ENCODE peak calls at places on chromosomes 6 and 20, in five cellular contexts. G is upper lobe of right lung, A is BJ, B is ovary, V is cardiac fibroblast. K is an unnamed sample.

GRCh38 chr20:40563296-40563950 is 125.6 kb downstream of the MAFB start:
- DNase-seq in G (peak), A (no peak), B (no peak), V (peak), K (no peak)

GRCh38 chr20:49543858-49544437 is 24.0 kb downstream of the PTGIS start:
- DNase-seq in G (no peak), A (no peak), B (no peak), V (no peak), K (no peak)

GRCh38 chr6:148445620-148446019 is 103.0 kb downstream of the SASH1 start:
- DNase-seq in G (no peak), A (no peak), B (no peak), V (peak), K (no peak)

GRCh38 chr6:109093732-109094131 is 914 bp downstream of the SESN1 start:
- DNase-seq in G (no peak), A (no peak), B (no peak), V (peak), K (no peak)

GRCh38 chr20:63309261-63310071 is 16.5 kb downstream of the COL20A1 start:
- DNase-seq in G (no peak), A (no peak), B (peak), V (peak), K (no peak)

GRCh38 chr6:101249470-101249869 is 144.0 kb upstream of the GRIK2 start:
- DNase-seq in G (no peak), A (no peak), B (no peak), V (no peak), K (no peak)

GRCh38 chr6:37695857-37696219 is 1.8 kb downstream of the MDGA1 start:
- DNase-seq in G (no peak), A (no peak), B (peak), V (no peak), K (no peak)

GRCh38 chr6:119121367-119121766 is 42.9 kb upstream of the FAM184A start:
- DNase-seq in G (no peak), A (no peak), B (no peak), V (no peak), K (no peak)

GRCh38 chr6:130359736-130360135 is 6.1 kb upstream of the TMEM200A start:
- DNase-seq in G (no peak), A (no peak), B (no peak), V (no peak), K (no peak)

GRCh38 chr20:51560550-51561307 is 18.2 kb upstream of the NFATC2 start:
- DNase-seq in G (no peak), A (no peak), B (peak), V (no peak), K (no peak)

GRCh38 chr6:130027948-130028347 is 9.6 kb downstream of the L3MBTL3 start:
- DNase-seq in G (no peak), A (no peak), B (no peak), V (no peak), K (no peak)

GRCh38 chr6:137900815-137901214 is 33.8 kb downstream of the TNFAIP3 start:
- DNase-seq in G (no peak), A (no peak), B (no peak), V (no peak), K (no peak)

GRCh38 chr6:144294016-144294415 is 8.9 kb downstream of the UTRN start:
- DNase-seq in G (no peak), A (peak), B (no peak), V (peak), K (no peak)

GRCh38 chr6:141551318-141551717 is 581.4 kb upstream of the GJE1 start:
- DNase-seq in G (no peak), A (no peak), B (no peak), V (peak), K (no peak)

GRCh38 chr6:111846511-111847409 is 26.5 kb downstream of the FYN start:
- DNase-seq in G (no peak), A (no peak), B (no peak), V (no peak), K (no peak)

GRCh38 chr20:50932016-50932338 is 740 bp upstream of the ADNP start:
- DNase-seq in G (no peak), A (no peak), B (no peak), V (no peak), K (no peak)

GRCh38 chr6:121885399-121886152 is 450.1 kb downstream of the GJA1 start:
- DNase-seq in G (no peak), A (no peak), B (no peak), V (peak), K (no peak)

GRCh38 chr6:64712606-64713005 is 994.4 kb downstream of the EYS start:
- DNase-seq in G (no peak), A (no peak), B (no peak), V (no peak), K (no peak)

GRCh38 chr6:163170294-163170883 is 244.1 kb upstream of the QKI start:
- DNase-seq in G (no peak), A (no peak), B (no peak), V (peak), K (no peak)

GRCh38 chr6:56914791-56915658 is 39.9 kb upstream of the BEND6 start:
- DNase-seq in G (no peak), A (no peak), B (no peak), V (no peak), K (no peak)

GRCh38 chr20:48017504-48017903 is 232.2 kb upstream of the SULF2 start:
- DNase-seq in G (no peak), A (no peak), B (no peak), V (no peak), K (no peak)

GRCh38 chr20:2697768-2698167 is 5.2 kb downstream of the EBF4 start:
- DNase-seq in G (no peak), A (no peak), B (no peak), V (no peak), K (peak)

GRCh38 chr6:5763407-5763806 is 243.3 kb downstream of the NRN1 start:
- DNase-seq in G (no peak), A (no peak), B (no peak), V (peak), K (no peak)

GRCh38 chr6:138310294-138310693 is 67.4 kb upstream of the SMIM28 start:
- DNase-seq in G (no peak), A (no peak), B (no peak), V (peak), K (no peak)

GRCh38 chr6:71332012-71332411 is 43.4 kb downstream of the OGFRL1 start:
- DNase-seq in G (no peak), A (no peak), B (no peak), V (peak), K (no peak)

GRCh38 chr20:49325981-49326380 is 48.1 kb upstream of the ZNFX1 start:
- DNase-seq in G (no peak), A (peak), B (no peak), V (peak), K (no peak)

GRCh38 chr6:78598966-78599365 is 268.4 kb upstream of the IRAK1BP1 start:
- DNase-seq in G (no peak), A (peak), B (no peak), V (peak), K (no peak)

GRCh38 chr6:36907781-36908180 is 22.0 kb downstream of the C6orf89 start:
- DNase-seq in G (no peak), A (no peak), B (peak), V (peak), K (no peak)

DNA sequence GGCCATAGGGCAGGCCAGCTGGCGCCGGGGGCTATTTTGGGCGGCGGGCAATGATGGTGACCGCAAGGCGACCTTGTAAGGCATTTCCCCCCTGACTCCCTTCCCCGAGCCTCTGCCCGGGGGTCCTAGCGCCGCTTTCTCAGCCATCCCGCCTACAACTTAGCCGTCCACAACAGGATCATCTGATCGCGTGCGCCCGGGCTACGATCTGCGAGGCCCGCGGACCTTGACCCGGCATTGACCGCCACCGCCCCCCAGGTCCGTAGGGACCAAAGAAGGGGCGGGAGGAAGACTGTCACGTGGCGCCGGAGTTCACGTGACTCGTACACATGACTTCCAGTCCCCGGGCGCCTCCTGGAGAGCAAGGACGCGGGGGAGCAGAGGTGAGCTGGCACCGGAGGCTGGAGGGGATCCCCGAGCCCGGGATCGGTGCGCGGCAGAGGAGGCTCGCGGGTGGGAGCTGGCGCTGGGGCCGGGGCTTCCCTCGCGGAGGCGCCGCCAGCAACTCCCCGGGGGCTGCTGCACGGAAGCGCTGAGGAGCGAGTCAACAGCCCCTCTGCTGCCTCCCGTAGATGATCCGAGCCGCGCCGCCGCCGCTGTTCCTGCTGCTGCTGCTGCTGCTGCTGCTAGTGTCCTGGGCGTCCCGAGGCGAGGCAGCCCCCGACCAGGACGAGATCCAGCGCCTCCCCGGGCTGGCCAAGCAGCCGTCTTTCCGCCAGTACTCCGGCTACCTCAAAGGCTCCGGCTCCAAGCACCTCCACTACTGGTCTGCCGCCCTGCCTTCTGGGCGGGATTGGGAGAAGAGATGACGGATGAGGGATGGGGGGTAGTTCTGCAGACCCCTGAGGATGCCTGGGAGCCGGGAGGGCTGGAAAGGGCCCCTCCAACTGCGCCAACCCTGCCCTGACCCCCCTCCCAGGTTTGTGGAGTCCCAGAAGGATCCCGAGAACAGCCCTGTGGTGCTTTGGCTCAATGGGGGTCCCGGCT is at the start of the genes CTSA and NEURL2:
- DNase-seq in G (peak), A (no peak), B (peak), V (peak), K (peak)
- TF ChIP-seq CTCF in G (no peak), A (peak), B (peak), V (no peak), K (no peak)

GRCh38 chr20:20721489-20721888 is 9.0 kb upstream of the RALGAPA2 start:
- DNase-seq in G (no peak), A (no peak), B (no peak), V (no peak), K (no peak)
- TF ChIP-seq CTCF in G (no peak), A (no peak), B (no peak), V (no peak), K (no peak)

DNA sequence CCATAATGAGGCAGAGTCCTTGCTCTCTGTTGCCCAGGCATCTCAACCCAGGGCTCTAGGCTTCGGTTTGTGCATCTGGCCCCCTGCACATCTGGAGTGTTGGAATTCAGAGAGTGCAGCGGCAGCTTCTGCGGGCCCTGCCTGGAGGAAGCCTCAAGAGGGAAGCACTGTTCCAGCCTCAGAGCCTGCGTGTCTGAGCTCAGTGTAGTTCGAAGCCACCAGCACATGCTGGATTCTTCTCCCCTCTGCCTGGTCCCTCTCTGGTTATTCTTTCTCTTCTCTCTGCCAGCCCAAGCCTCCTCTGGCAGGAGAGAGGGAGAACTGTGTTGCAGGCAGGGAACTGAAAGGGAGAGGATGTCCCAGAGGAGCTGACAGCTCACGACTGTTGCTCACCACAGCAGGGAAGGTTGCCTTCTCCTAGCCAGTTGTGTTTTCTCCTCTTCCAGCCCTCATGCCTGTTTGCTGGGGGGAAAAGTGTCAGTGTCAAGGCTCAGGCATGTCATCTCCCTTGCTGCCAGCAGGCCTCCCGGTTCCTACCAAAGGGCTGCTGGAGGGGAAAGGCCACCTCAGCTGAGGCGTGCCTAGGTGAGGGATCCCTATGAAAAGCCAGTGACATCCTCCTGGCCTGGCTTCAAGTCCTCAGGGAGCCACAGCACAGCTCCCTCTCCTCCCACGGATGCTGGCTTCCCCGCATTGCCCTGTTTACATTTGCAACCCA is 126.0 kb upstream of the LRFN2 start:
- DNase-seq in G (no peak), A (no peak), B (no peak), V (no peak), K (no peak)
- TF ChIP-seq CTCF in G (no peak), A (peak), B (no peak), V (no peak), K (no peak)

GRCh38 chr20:1313236-1313964 is 15.5 kb downstream of the SDCBP2 start:
- DNase-seq in G (peak), A (no peak), B (peak), V (peak), K (peak)
- TF ChIP-seq CTCF in G (peak), A (peak), B (peak), V (peak), K (peak)

DNA sequence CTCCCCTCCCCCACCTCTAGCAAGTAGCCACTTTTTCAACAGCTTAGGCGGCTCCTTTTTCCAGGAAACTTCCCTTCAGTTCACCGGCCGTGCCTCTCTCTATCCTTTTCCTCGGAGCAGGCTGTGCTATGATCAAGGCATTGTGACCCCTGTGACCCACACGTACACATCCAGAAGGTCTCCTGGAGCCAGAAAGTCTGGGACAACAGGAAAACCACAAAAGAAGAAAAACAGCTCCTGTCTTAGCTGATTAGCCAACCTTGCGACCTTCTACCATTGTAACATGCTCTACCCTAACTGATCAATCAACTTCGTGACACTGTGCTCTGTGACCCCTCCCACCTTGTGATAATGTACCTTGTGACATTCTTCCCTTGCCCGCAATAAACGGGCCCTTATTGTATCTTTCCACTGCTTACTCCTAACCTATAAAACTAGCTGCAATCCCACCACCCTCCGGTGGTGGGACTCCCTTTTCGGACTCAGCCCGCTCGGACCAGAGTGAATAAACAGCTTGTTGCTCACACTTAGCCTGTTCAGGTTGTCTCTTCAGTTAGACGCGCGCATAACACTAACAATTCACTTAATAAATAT is 24.2 kb downstream of the ZNF311 start:
- DNase-seq in G (no peak), A (no peak), B (peak), V (peak), K (no peak)
- TF ChIP-seq CTCF in G (peak), A (peak), B (peak), V (peak), K (peak)

DNA sequence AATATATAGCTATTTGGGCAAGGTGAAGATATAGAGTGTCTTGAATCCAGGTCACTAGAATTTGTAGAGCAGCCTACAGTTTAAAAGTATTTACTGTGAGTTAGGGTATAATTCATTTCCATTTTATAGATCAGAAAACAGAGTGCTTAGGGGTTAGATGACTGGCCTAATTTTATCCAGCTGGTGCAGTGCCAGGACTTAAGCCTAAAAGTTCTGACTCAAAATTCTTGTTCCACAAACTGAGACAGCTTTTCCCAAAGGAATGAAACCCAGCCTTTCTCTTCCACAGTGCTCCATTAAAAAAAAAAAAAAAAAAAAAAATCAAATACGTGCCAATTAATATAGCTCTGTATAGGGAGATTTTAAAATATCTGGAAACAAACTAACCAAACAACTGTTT is 441.0 kb upstream of the MARCKS start:
- DNase-seq in G (no peak), A (no peak), B (no peak), V (peak), K (no peak)
- TF ChIP-seq CTCF in G (no peak), A (no peak), B (no peak), V (no peak), K (no peak)

GRCh38 chr20:57061058-57061900 is 205.2 kb downstream of the BMP7 start:
- DNase-seq in G (peak), A (no peak), B (no peak), V (no peak), K (no peak)
- TF ChIP-seq CTCF in G (no peak), A (peak), B (no peak), V (no peak), K (no peak)

GRCh38 chr20:22862645-22863230 is 172.4 kb upstream of the SSTR4 start:
- DNase-seq in G (no peak), A (no peak), B (no peak), V (no peak), K (no peak)
- TF ChIP-seq CTCF in G (peak), A (no peak), B (no peak), V (peak), K (no peak)

DNA sequence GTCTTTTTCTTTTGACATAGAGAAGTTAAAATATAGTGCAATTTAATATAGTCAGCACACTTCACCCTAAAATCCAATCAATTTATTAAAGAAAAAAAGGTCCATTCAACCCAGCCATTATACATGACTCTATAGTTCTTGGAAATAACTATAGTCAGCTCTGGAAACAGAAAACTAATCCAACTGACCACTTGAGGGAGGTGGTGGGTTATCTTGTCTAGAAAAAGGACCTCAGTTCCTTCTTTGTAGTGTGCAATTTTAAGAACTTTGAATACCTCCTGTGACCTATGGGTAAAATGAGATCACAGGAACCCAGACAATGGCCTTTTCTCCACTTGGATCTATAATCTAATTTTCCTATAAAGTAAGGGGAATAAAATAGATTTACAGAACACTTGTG is 163.6 kb upstream of the CENPW start:
- DNase-seq in G (no peak), A (no peak), B (no peak), V (peak), K (no peak)
- TF ChIP-seq CTCF in G (no peak), A (no peak), B (no peak), V (peak), K (no peak)

GRCh38 chr6:2713473-2714358 is 37.0 kb downstream of the MYLK4 start:
- DNase-seq in G (no peak), A (no peak), B (no peak), V (peak), K (no peak)
- TF ChIP-seq CTCF in G (no peak), A (peak), B (no peak), V (peak), K (no peak)